ENCODE peak calls at places on chromosomes 7 and 10, in six cellular contexts. T, O, V, S, N and U are unnamed samples.

GRCh38 chr10:126533644-126534043 is 136.8 kb downstream of the C10orf90 start:
- DNase-seq in V (no peak), T (no peak), S (no peak), O (peak; percentile 59), N (no peak), U (no peak)

GRCh38 chr10:104333728-104334373 is 4.4 kb downstream of the ITPRIP start:
- DNase-seq in V (no peak), S (no peak), N (no peak), O (no peak), T (no peak), U (peak; percentile 43)

GRCh38 chr7:28409716-28410627 is 2.3 kb upstream of the CREB5 start:
- DNase-seq in V (peak; percentile 49), N (peak; percentile 19), S (peak; percentile 26), T (no peak), O (peak; percentile 27), U (no peak)

GRCh38 chr7:28812641-28813040 is 145.5 kb downstream of the TRIL start:
- DNase-seq in N (no peak), T (no peak), O (no peak), S (no peak), V (no peak), U (no peak)

GRCh38 chr10:29734640-29734979 is 99.8 kb upstream of the SVIL start:
- DNase-seq in V (no peak), S (no peak), T (peak; percentile 4), N (no peak), O (no peak), U (no peak)

GRCh38 chr7:31883761-31884164 is 186.4 kb downstream of the PDE1C start:
- DNase-seq in N (no peak), S (peak; percentile 49), O (no peak), V (peak; percentile 23), T (peak; percentile 63), U (no peak)

GRCh38 chr10:57699944-57700343 is 567.8 kb downstream of the IPMK start:
- DNase-seq in S (peak; percentile 23), V (peak; percentile 7), N (no peak), T (no peak), O (no peak), U (no peak)

GRCh38 chr7:3312583-3312982 is 11.5 kb downstream of the SDK1 start:
- DNase-seq in T (no peak), N (no peak), O (no peak), V (no peak), S (no peak), U (no peak)

GRCh38 chr10:90871279-90871760 is 454 bp upstream of the RPP30 start:
- DNase-seq in S (peak; percentile 89), O (no peak), N (no peak), T (peak; percentile 85), V (peak; percentile 28), U (no peak)

GRCh38 chr10:14904316-14904732 is 25.7 kb downstream of the SUV39H2 start:
- DNase-seq in N (no peak), T (peak; percentile 42), O (no peak), V (peak; percentile 28), S (peak; percentile 43), U (no peak)

GRCh38 chr10:35423505-35424306 is 87.4 kb downstream of the CCNY start:
- DNase-seq in N (no peak), S (no peak), T (no peak), O (no peak), V (no peak), U (no peak)

GRCh38 chr7:96359876-96360275 is 38.0 kb upstream of the SLC25A13 start:
- DNase-seq in O (no peak), N (no peak), T (no peak), S (peak; percentile 5), V (no peak), U (no peak)

GRCh38 chr7:734214-734613 is 7.1 kb upstream of the PRKAR1B start:
- DNase-seq in V (no peak), N (no peak), T (no peak), S (peak; percentile 36), O (no peak), U (no peak)

GRCh38 chr10:133159950-133160812 is at the start of gene KNDC1:
- DNase-seq in S (no peak), O (no peak), N (no peak), T (peak; percentile 69), V (peak; percentile 68), U (no peak)

GRCh38 chr10:133089461-133089800 is 1.7 kb downstream of the ADGRA1 start:
- DNase-seq in S (no peak), O (no peak), V (no peak), T (no peak), N (no peak), U (no peak)

GRCh38 chr10:125689955-125690569 is 7.1 kb upstream of the TEX36 start:
- DNase-seq in N (peak; percentile 45), T (no peak), S (no peak), V (no peak), O (peak; percentile 31), U (no peak)

GRCh38 chr10:2106641-2107040 is 369.3 kb upstream of the ADARB2 start:
- DNase-seq in V (no peak), S (no peak), O (no peak), N (no peak), T (no peak), U (no peak)

DNA sequence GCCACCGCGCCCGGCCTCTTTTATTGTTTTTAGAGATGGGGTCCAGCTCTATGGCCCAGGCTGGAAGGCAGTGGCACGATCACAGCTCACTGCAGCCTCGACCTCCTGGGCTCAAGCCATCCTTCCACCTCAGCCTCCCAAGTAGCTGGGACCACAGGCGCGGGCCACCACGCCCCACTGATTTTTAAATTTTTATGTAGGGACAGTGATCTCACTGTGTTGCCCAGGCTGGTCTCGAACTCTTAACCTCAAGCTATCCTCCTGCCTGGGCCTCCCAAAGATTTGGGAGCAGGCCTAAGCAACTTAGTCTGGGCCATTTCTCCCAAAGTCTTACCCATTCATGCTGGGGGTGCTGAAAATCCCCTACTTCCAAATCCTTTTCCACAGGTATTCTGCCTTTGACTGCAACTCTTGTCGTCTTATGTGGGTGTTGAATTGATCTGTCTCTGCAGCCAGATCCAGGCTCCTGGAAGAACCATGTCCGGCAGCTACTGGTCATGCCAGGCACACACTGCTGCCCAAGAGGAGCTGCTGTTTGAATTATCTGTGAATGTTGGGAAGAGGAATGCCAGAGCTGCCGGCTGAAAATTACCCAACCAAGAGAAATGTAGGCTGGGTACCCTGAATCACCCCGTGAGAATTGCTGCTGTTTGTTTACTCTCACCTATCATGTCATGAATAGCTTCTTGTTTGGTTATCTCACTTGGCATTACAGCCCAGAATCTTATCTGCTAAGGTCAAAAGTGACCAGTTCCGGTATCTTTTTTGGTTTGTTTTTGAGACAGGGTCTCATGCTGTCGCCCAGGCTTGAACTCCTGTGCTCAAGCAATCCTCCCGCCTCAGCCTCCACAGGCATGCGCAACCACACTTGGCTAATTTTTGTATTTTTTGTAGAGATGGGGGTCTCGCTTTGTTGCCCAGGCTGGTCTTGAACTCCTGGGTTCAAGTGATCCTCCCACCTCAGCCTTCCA is 1.1 kb downstream of the ZDHHC4 start:
- DNase-seq in O (no peak), V (peak; percentile 13), S (peak; percentile 62), T (no peak), N (no peak), U (no peak)
- H3K4me3 ChIP-seq in O (peak overlapping the region; percentile 56), V (peak overlapping the region; percentile 93), S (peak overlapping the region; percentile 77), T (peak overlapping the region; percentile 87), N (peak overlapping the region; percentile 61), U (peak overlapping the region; percentile 70)

GRCh38 chr7:99504281-99504602 is 220 bp upstream of the ZKSCAN5 start:
- DNase-seq in S (no peak), N (no peak), O (no peak), V (no peak), T (no peak), U (no peak)
- TF ChIP-seq POLR2A in S (no peak), N (no peak), O (no peak), V (no peak), T (peak; percentile 31), U (no peak)

GRCh38 chr7:150448789-150449147 is 1.7 kb upstream of the GIMAP8 start:
- DNase-seq in O (peak; percentile 82), N (peak; percentile 55), S (peak; percentile 60), V (peak; percentile 87), T (peak; percentile 84), U (peak; percentile 80)

GRCh38 chr7:150451097-150451793 is 815 bp downstream of the GIMAP8 start:
- DNase-seq in O (no peak), N (no peak), V (peak; percentile 49), S (no peak), T (no peak), U (peak; percentile 86)

GRCh38 chr7:150451833-150452431 is 1.5 kb downstream of the GIMAP8 start:
- DNase-seq in T (peak; percentile 12), S (no peak), V (peak; percentile 38), N (no peak), O (no peak), U (no peak)

GRCh38 chr7:150449206-150449956 is 1.0 kb upstream of the GIMAP8 start:
- DNase-seq in T (peak; percentile 10), N (no peak), S (no peak), V (no peak), O (no peak), U (no peak)

DNA sequence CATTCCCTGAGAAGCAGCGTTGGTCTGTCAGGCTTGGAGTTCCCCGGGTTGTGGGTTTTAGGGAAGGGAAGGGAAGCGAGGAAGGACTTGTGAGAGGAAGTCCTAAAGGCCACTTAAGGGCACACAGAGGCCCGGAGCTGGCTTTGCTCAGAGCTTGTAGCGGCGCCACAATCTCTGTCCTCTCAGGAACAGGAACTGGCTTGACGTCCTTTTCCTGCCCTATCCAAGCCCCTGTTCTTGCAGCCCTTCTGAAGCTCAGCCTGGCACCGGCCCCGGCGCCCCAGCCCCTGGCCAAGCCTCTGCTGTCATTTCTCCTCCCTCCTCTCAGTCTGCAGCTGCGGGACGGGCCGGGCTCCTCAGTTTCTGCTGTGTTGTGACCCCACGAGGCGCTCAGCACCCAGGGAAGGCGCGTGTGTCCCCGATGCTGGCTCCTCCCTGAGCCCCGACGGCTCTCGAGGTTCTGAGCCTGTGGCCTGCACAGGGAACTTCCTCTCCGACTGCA is at the start of gene GIMAP8:
- DNase-seq in O (peak; percentile 42), S (no peak), T (peak; percentile 45), N (no peak), V (peak; percentile 72), U (peak; percentile 63)
- H3K4me3 ChIP-seq in O (peak within 1 kb of the TSS; percentile 36), S (no peak within 1 kb of the TSS), T (no peak within 1 kb of the TSS), N (peak within 1 kb of the TSS; percentile 27), V (peak within 1 kb of the TSS; percentile 52), U (peak within 1 kb of the TSS; percentile 43)

DNA sequence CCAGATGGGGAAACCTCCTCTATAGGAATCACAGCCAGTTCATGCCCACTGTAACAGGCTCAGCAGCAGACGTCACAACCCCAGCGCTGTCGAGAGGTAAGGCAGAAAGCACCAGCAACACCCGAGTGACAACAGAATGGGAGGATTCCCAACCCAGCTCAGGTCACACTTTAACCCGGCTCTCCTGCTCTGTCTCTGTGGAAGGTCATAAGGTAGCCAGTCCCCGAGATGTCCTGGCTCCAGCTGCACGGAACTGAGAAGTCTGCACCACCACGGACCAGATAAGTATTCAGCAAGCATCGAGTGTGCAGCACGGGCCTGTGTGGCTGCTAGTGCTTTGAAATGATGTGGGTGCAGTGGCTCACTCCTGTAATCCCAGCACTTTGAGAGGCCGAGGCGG is 236.7 kb upstream of the TCERG1L start:
- DNase-seq in V (no peak), N (no peak), O (no peak), S (no peak), T (no peak), U (peak; percentile 5)
- TF ChIP-seq POLR2A in V (no peak), N (no peak), O (no peak), S (no peak), T (no peak), U (no peak)